ENCODE peak calls at places on chromosomes 3 and 15, in nine cellular contexts. T is BE2C, R is right atrium auricular region, D is mucosa of descending colon, J is left ventricle myocardium inferior, F is HCT116, X is uterus, N is OCI-LY7, G is stomach. I is an unnamed sample. For H3K36me3, the result is how much of the 10 kb centered on the place peaks cover.

GRCh38 chr3:38458796-38459498 is 5.3 kb downstream of the ACVR2B start:
- DNase-seq in J (no peak), F (no peak), N (no peak), T (no peak), X (peak), R (no peak), G (peak), D (peak), I (peak)

GRCh38 chr3:69869643-69870042 is 129.9 kb upstream of the SAMMSON start:
- DNase-seq in T (no peak), N (no peak), X (no peak), G (no peak), J (no peak), F (no peak), R (no peak), D (no peak), I (no peak)

GRCh38 chr3:157058392-157059071 is 101.4 kb downstream of the CCNL1 start:
- DNase-seq in T (no peak), R (no peak), D (no peak), F (no peak), X (no peak), G (no peak), J (no peak), N (no peak), I (no peak)

GRCh38 chr3:168123211-168124173 is 27.8 kb upstream of the GOLIM4 start:
- DNase-seq in J (no peak), G (no peak), D (no peak), X (no peak), N (no peak), F (no peak), T (no peak), R (no peak), I (peak)

GRCh38 chr3:170421147-170421641 is 2.5 kb downstream of the CLDN11 start:
- DNase-seq in X (peak), T (no peak), F (no peak), R (peak), G (no peak), N (no peak), D (no peak), J (peak), I (no peak)

GRCh38 chr3:59436164-59436958 is 386.5 kb upstream of the CFAP20DC start:
- DNase-seq in X (peak), D (no peak), J (no peak), R (no peak), F (no peak), N (no peak), G (no peak), T (no peak), I (peak)

GRCh38 chr3:196938124-196938523 is 4.2 kb downstream of the NCBP2 start:
- DNase-seq in F (no peak), R (no peak), X (no peak), D (no peak), G (no peak), N (no peak), T (no peak), J (no peak), I (no peak)

GRCh38 chr3:36434682-36435426 is 54.5 kb downstream of the STAC start:
- DNase-seq in J (no peak), T (no peak), D (no peak), N (no peak), X (no peak), R (no peak), G (no peak), F (no peak), I (no peak)

GRCh38 chr3:177982034-177982433 is 554.2 kb upstream of the KCNMB2 start:
- DNase-seq in X (no peak), J (no peak), F (no peak), R (no peak), D (no peak), N (no peak), T (no peak), G (no peak), I (no peak)

GRCh38 chr15:60720084-60720483 is 241.1 kb upstream of the ICE2 start:
- DNase-seq in X (no peak), J (no peak), T (no peak), D (no peak), R (no peak), G (no peak), N (no peak), F (no peak), I (no peak)

GRCh38 chr3:8575364-8576104 is 69.1 kb downstream of the SSUH2 start:
- DNase-seq in R (no peak), G (no peak), D (no peak), N (no peak), J (no peak), F (no peak), X (no peak), T (no peak), I (no peak)

GRCh38 chr15:98904466-98905048 is 103.0 kb downstream of the PGPEP1L start:
- DNase-seq in J (no peak), N (peak), D (no peak), T (peak), R (no peak), G (no peak), X (no peak), F (peak), I (no peak)

GRCh38 chr3:64612916-64613526 is 74.8 kb downstream of the ADAMTS9 start:
- DNase-seq in R (no peak), G (no peak), X (no peak), N (no peak), F (no peak), J (no peak), T (peak), D (no peak), I (no peak)

GRCh38 chr15:23596736-23597135 is 31.3 kb downstream of the MKRN3 start:
- DNase-seq in T (no peak), F (no peak), J (no peak), X (no peak), R (no peak), N (no peak), G (no peak), D (no peak), I (no peak)

GRCh38 chr15:34514251-34514760 is 69.1 kb downstream of the GOLGA8B start:
- DNase-seq in G (no peak), D (peak), X (peak), R (no peak), T (no peak), F (no peak), J (peak), N (no peak), I (peak)

GRCh38 chr15:58573270-58573669 is 141.5 kb downstream of the LIPC start:
- DNase-seq in D (no peak), N (no peak), J (no peak), F (no peak), X (no peak), T (no peak), R (no peak), G (no peak), I (no peak)

GRCh38 chr3:69116897-69117296 is 5.5 kb downstream of the LMOD3 start:
- DNase-seq in R (no peak), T (no peak), N (no peak), D (no peak), G (peak), F (peak), J (no peak), X (no peak), I (no peak)

GRCh38 chr3:186979837-186980236 is 49.5 kb downstream of the ST6GAL1 start:
- DNase-seq in G (no peak), J (no peak), R (no peak), F (no peak), D (no peak), N (no peak), X (no peak), T (no peak), I (no peak)

GRCh38 chr3:104273046-104273649 is 1093.6 kb upstream of the ALCAM start:
- DNase-seq in G (no peak), F (peak), T (peak), R (no peak), D (no peak), X (no peak), J (no peak), N (peak), I (no peak)

GRCh38 chr15:100234158-100235029 is 107.4 kb downstream of the ADAMTS17 start:
- DNase-seq in N (no peak), D (no peak), X (no peak), T (no peak), J (peak), R (peak), F (no peak), G (no peak), I (no peak)

GRCh38 chr15:80275946-80276345 is 23.9 kb upstream of the CTXND1 start:
- DNase-seq in J (no peak), F (no peak), G (no peak), N (no peak), X (no peak), T (peak), R (no peak), D (no peak), I (no peak)

GRCh38 chr3:12956316-12956660 is 114.9 kb upstream of the RPL32 start:
- DNase-seq in N (no peak), J (no peak), D (no peak), X (no peak), F (no peak), T (no peak), G (no peak), R (no peak), I (no peak)

GRCh38 chr3:12954180-12954579 is 112.8 kb upstream of the RPL32 start:
- DNase-seq in R (no peak), D (no peak), J (no peak), T (no peak), G (no peak), N (no peak), X (no peak), F (no peak), I (no peak)

GRCh38 chr3:12954891-12955650 is 113.7 kb upstream of the RPL32 start:
- DNase-seq in T (peak), D (peak), X (peak), N (peak), G (peak), F (no peak), R (peak), J (peak), I (peak)

GRCh38 chr3:12957334-12957733 is 115.9 kb downstream of the IQSEC1 start:
- DNase-seq in R (no peak), N (no peak), G (peak), D (no peak), F (no peak), T (no peak), X (no peak), J (no peak), I (peak)

GRCh38 chr3:12955651-12956315 is 114.4 kb upstream of the RPL32 start:
- DNase-seq in J (no peak), N (no peak), X (no peak), R (no peak), F (no peak), D (no peak), T (no peak), G (no peak), I (no peak)
- H3K36me3 ChIP-seq in J (under half), N (under half), X (under half), R (under half), F (under half), D (under half), T (under half), G (under half), I (under half)

GRCh38 chr3:10974131-10974530 is 18.4 kb upstream of the SLC6A1 start:
- DNase-seq in G (no peak), N (no peak), R (no peak), F (no peak), X (no peak), T (no peak), D (no peak), J (no peak), I (no peak)

GRCh38 chr3:10968390-10968789 is 24.2 kb upstream of the SLC6A1 start:
- DNase-seq in F (no peak), G (no peak), R (no peak), N (no peak), X (no peak), D (no peak), J (no peak), T (peak), I (no peak)

GRCh38 chr3:10972359-10972758 is 20.2 kb upstream of the SLC6A1 start:
- DNase-seq in F (no peak), G (no peak), R (no peak), X (no peak), N (no peak), D (no peak), J (no peak), T (no peak), I (no peak)

GRCh38 chr3:10973196-10973595 is 19.4 kb upstream of the SLC6A1 start:
- DNase-seq in F (no peak), R (no peak), T (no peak), G (no peak), X (no peak), N (no peak), J (no peak), D (no peak), I (no peak)

DNA sequence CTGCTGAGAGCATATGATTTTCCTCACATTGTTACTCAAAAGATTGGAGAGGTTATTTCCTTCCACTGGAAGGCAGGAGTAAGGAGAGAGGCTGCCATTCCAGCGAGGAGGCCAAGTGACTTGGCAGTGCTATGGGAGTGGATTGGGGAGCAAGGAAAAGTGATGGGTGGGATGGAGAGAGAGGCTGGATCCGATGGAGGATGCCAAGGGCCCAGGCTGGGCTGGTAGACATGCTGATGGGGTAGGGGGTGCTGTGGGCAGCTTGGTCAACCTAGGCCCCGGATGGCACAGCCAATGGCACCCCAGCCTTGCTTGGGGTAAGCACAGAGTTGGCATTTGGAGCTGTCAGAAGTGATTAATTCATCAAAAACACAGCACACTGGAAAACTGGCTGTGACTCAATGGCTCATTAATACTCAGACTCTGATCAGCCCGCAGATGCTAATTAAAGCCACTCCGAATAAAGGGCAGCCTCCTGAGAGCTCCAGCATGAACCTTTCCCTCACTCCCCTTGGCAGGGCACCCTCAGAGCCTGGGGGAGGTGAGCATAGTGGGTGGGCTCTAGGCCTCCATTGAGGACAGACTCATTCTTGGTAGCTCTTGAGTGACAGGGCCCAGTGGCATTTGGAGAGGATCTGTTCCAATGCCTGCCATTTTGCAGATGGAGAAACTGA is 22.1 kb upstream of the SLC6A1 start:
- DNase-seq in X (no peak), T (no peak), R (no peak), G (no peak), D (no peak), F (no peak), J (no peak), N (no peak), I (no peak)
- TF ChIP-seq CTCF in X (no peak), T (no peak), R (no peak), G (no peak), D (no peak), F (no peak), J (no peak), N (no peak), I (no peak)

GRCh38 chr3:17181413-17181907 is 296.7 kb downstream of the PLCL2 start:
- DNase-seq in N (no peak), T (no peak), G (no peak), R (no peak), D (no peak), J (no peak), F (no peak), X (no peak), I (no peak)

GRCh38 chr3:17175187-17175839 is 290.6 kb downstream of the PLCL2 start:
- DNase-seq in R (no peak), N (no peak), T (no peak), J (no peak), D (no peak), X (no peak), G (no peak), F (no peak), I (no peak)

GRCh38 chr3:17182158-17182557 is 297.4 kb downstream of the PLCL2 start:
- DNase-seq in T (no peak), N (peak), G (no peak), R (no peak), X (no peak), F (no peak), J (no peak), D (no peak), I (no peak)

GRCh38 chr3:17176757-17177156 is 292.0 kb downstream of the PLCL2 start:
- DNase-seq in N (no peak), F (no peak), D (no peak), R (no peak), G (no peak), J (no peak), X (no peak), T (no peak), I (no peak)

GRCh38 chr3:17179381-17180205 is 294.8 kb downstream of the PLCL2 start:
- DNase-seq in N (peak), T (peak), D (no peak), X (no peak), F (no peak), J (no peak), R (no peak), G (no peak), I (no peak)
- H3K4me3 ChIP-seq in N (no peak), T (no peak), D (no peak), X (no peak), F (no peak), J (no peak), R (no peak), G (no peak), I (no peak)

GRCh38 chr15:78033864-78034263 is 43.6 kb downstream of the TBC1D2B start:
- DNase-seq in F (no peak), T (no peak), G (peak), D (no peak), J (no peak), N (no peak), R (no peak), X (no peak), I (no peak)
- H3K36me3 ChIP-seq in F (under half), T (under half), G (under half), D (under half), J (under half), N (under half), R (under half), X (under half), I (under half)

GRCh38 chr3:16587047-16587702 is 18.0 kb downstream of the DAZL start:
- DNase-seq in N (no peak), R (no peak), D (no peak), T (no peak), F (no peak), G (no peak), J (no peak), X (no peak), I (no peak)
- TF ChIP-seq CTCF in N (peak), R (no peak), D (no peak), T (no peak), F (no peak), G (no peak), J (no peak), X (no peak), I (no peak)

GRCh38 chr3:9792405-9793160 is at the start of the genes ARPC4 and TADA3:
- DNase-seq in R (peak), X (peak), T (peak), F (peak), D (peak), G (peak), J (peak), N (peak), I (peak)

GRCh38 chr3:9791790-9792404 is 376 bp downstream of the TADA3 start:
- DNase-seq in J (no peak), G (no peak), F (no peak), N (no peak), T (no peak), R (no peak), X (no peak), D (no peak), I (no peak)

GRCh38 chr3:9794400-9794799 is 1.5 kb downstream of the ARPC4 start:
- DNase-seq in G (no peak), D (no peak), F (no peak), J (no peak), T (no peak), N (no peak), R (no peak), X (no peak), I (no peak)

GRCh38 chr3:9795212-9795611 is 2.3 kb downstream of the ARPC4 start:
- DNase-seq in T (no peak), X (no peak), D (no peak), N (peak), F (no peak), G (no peak), R (no peak), J (no peak), I (no peak)

GRCh38 chr3:9793161-9793781 is 389 bp downstream of the ARPC4 start:
- DNase-seq in J (no peak), R (no peak), F (no peak), N (peak), G (no peak), X (no peak), T (no peak), D (no peak), I (no peak)
- H3K4me3 ChIP-seq in J (peak), R (peak), F (peak), N (peak), G (peak), X (peak), T (peak), D (peak), I (peak)

GRCh38 chr3:150626148-150626930 is 23.2 kb downstream of the SELENOT start:
- DNase-seq in X (no peak), D (no peak), J (no peak), R (no peak), G (no peak), N (no peak), F (no peak), T (no peak), I (no peak)
- H3K36me3 ChIP-seq in X (under half), D (under half), J (half or more), R (under half), G (under half), N (half or more), F (under half), T (under half), I (under half)

DNA sequence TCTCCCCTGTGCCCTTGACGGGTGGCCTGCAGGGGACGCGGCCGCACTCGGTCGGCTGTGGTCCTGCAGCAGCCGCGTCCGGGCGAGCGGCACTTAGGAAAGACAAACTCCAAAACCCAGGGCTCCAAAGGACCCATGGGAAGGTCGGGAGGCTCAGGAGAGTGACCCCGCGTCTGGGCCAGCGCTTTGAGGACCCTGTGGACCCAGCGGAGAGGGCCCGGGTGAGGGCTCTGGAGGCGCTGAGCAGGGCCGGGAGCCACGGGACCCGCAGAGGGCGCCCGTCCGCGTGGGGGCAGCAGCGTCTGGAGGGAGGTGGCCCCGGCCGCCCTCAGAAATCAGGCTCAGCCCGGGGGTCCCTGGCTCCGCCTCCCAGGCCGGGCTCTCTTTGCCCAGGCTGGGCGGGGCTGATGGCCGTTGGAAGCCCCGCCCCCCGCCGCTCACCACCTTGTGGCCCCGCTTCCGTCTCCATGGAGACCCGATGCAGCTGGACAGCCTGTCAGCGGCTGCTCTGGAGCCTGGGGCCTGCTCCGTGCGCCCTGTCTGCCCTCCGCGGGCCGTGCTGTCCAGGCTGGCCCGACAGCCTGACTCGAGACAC is 34.6 kb upstream of the RPL32 start:
- DNase-seq in D (no peak), G (peak), R (no peak), T (peak), J (peak), N (peak), X (no peak), F (no peak), I (no peak)
- TF ChIP-seq CTCF in D (no peak), G (peak), R (peak), T (peak), J (peak), N (peak), X (no peak), F (no peak), I (no peak)